ENCODE peak calls at places on chromosome 4, in ten cellular contexts. One of them, this sample, is unnamed.

GRCh38 chr4:138312536-138312911 is 70.4 kb upstream of the SLC7A11 start:
- DNase-seq in IMR-90: no peak
- DNase-seq in HCT116: no peak
- DNase-seq in sigmoid colon: no peak
- DNase-seq in testis: peak
- DNase-seq in gastrocnemius medialis: no peak
- DNase-seq in tibial nerve: no peak
- DNase-seq in ovary: no peak
- DNase-seq in body of pancreas: no peak
- DNase-seq in H54: no peak
- DNase-seq in this sample: no peak

GRCh38 chr4:119237201-119237600 is 24.7 kb downstream of the USP53 start:
- DNase-seq in testis: no peak
- DNase-seq in IMR-90: no peak
- DNase-seq in tibial nerve: no peak
- DNase-seq in body of pancreas: no peak
- DNase-seq in H54: no peak
- DNase-seq in ovary: no peak
- DNase-seq in sigmoid colon: no peak
- DNase-seq in HCT116: no peak
- DNase-seq in gastrocnemius medialis: no peak
- DNase-seq in this sample: no peak

GRCh38 chr4:2076908-2077534 is 17.9 kb downstream of the NAT8L start:
- DNase-seq in IMR-90: no peak
- DNase-seq in ovary: no peak
- DNase-seq in gastrocnemius medialis: no peak
- DNase-seq in H54: no peak
- DNase-seq in testis: peak
- DNase-seq in tibial nerve: no peak
- DNase-seq in HCT116: no peak
- DNase-seq in sigmoid colon: peak
- DNase-seq in body of pancreas: no peak
- DNase-seq in this sample: peak

GRCh38 chr4:167232805-167233522 is 1.3 kb downstream of the SPOCK3 start:
- DNase-seq in IMR-90: no peak
- DNase-seq in sigmoid colon: no peak
- DNase-seq in gastrocnemius medialis: no peak
- DNase-seq in tibial nerve: no peak
- DNase-seq in testis: no peak
- DNase-seq in body of pancreas: no peak
- DNase-seq in HCT116: no peak
- DNase-seq in ovary: no peak
- DNase-seq in H54: no peak
- DNase-seq in this sample: no peak

GRCh38 chr4:138507527-138507926 is 265.4 kb upstream of the SLC7A11 start:
- DNase-seq in sigmoid colon: no peak
- DNase-seq in HCT116: no peak
- DNase-seq in IMR-90: peak
- DNase-seq in gastrocnemius medialis: no peak
- DNase-seq in tibial nerve: no peak
- DNase-seq in H54: no peak
- DNase-seq in testis: no peak
- DNase-seq in ovary: no peak
- DNase-seq in body of pancreas: no peak
- DNase-seq in this sample: no peak

GRCh38 chr4:3324093-3324815 is 31.4 kb downstream of the RGS12 start:
- DNase-seq in HCT116: no peak
- DNase-seq in testis: peak
- DNase-seq in gastrocnemius medialis: no peak
- DNase-seq in IMR-90: no peak
- DNase-seq in sigmoid colon: peak
- DNase-seq in body of pancreas: peak
- DNase-seq in ovary: no peak
- DNase-seq in tibial nerve: no peak
- DNase-seq in H54: no peak
- DNase-seq in this sample: peak

GRCh38 chr4:173240696-173241095 is 72.1 kb downstream of the GALNT7 start:
- DNase-seq in ovary: no peak
- DNase-seq in HCT116: no peak
- DNase-seq in gastrocnemius medialis: no peak
- DNase-seq in testis: no peak
- DNase-seq in IMR-90: no peak
- DNase-seq in body of pancreas: no peak
- DNase-seq in H54: no peak
- DNase-seq in tibial nerve: no peak
- DNase-seq in sigmoid colon: no peak
- DNase-seq in this sample: no peak

GRCh38 chr4:111798840-111799239 is 346.4 kb upstream of the FAM241A start:
- DNase-seq in ovary: no peak
- DNase-seq in tibial nerve: no peak
- DNase-seq in H54: no peak
- DNase-seq in gastrocnemius medialis: no peak
- DNase-seq in HCT116: no peak
- DNase-seq in body of pancreas: no peak
- DNase-seq in IMR-90: no peak
- DNase-seq in testis: no peak
- DNase-seq in sigmoid colon: no peak
- DNase-seq in this sample: no peak

GRCh38 chr4:185626798-185627197 is 91.5 kb upstream of the PDLIM3 start:
- DNase-seq in H54: no peak
- DNase-seq in gastrocnemius medialis: no peak
- DNase-seq in IMR-90: no peak
- DNase-seq in tibial nerve: no peak
- DNase-seq in sigmoid colon: no peak
- DNase-seq in HCT116: no peak
- DNase-seq in ovary: no peak
- DNase-seq in testis: no peak
- DNase-seq in body of pancreas: no peak
- DNase-seq in this sample: no peak

GRCh38 chr4:2341911-2342652 is 76.4 kb downstream of the ZFYVE28 start:
- DNase-seq in H54: no peak
- DNase-seq in IMR-90: no peak
- DNase-seq in sigmoid colon: peak
- DNase-seq in tibial nerve: no peak
- DNase-seq in ovary: no peak
- DNase-seq in gastrocnemius medialis: no peak
- DNase-seq in HCT116: no peak
- DNase-seq in body of pancreas: no peak
- DNase-seq in testis: peak
- DNase-seq in this sample: peak

GRCh38 chr4:117626664-117627063 is 407.6 kb upstream of the NDST3 start:
- DNase-seq in HCT116: no peak
- DNase-seq in testis: no peak
- DNase-seq in sigmoid colon: no peak
- DNase-seq in H54: no peak
- DNase-seq in gastrocnemius medialis: no peak
- DNase-seq in ovary: no peak
- DNase-seq in body of pancreas: no peak
- DNase-seq in tibial nerve: no peak
- DNase-seq in IMR-90: no peak
- DNase-seq in this sample: no peak

GRCh38 chr4:173680278-173680677 is 150.2 kb upstream of the HAND2 start:
- DNase-seq in ovary: no peak
- DNase-seq in H54: no peak
- DNase-seq in sigmoid colon: no peak
- DNase-seq in IMR-90: no peak
- DNase-seq in tibial nerve: no peak
- DNase-seq in body of pancreas: no peak
- DNase-seq in gastrocnemius medialis: no peak
- DNase-seq in HCT116: no peak
- DNase-seq in testis: no peak
- DNase-seq in this sample: peak

GRCh38 chr4:113584407-113585150 is 177.0 kb downstream of the CAMK2D start:
- DNase-seq in testis: no peak
- DNase-seq in sigmoid colon: no peak
- DNase-seq in IMR-90: peak
- DNase-seq in H54: no peak
- DNase-seq in HCT116: peak
- DNase-seq in tibial nerve: no peak
- DNase-seq in body of pancreas: no peak
- DNase-seq in ovary: no peak
- DNase-seq in gastrocnemius medialis: peak
- DNase-seq in this sample: no peak

GRCh38 chr4:41236508-41236907 is 20.2 kb upstream of the UCHL1 start:
- DNase-seq in IMR-90: no peak
- DNase-seq in testis: no peak
- DNase-seq in body of pancreas: no peak
- DNase-seq in H54: no peak
- DNase-seq in ovary: no peak
- DNase-seq in tibial nerve: no peak
- DNase-seq in sigmoid colon: no peak
- DNase-seq in HCT116: no peak
- DNase-seq in gastrocnemius medialis: no peak
- DNase-seq in this sample: no peak

GRCh38 chr4:60485279-60485678 is 714.8 kb upstream of the ADGRL3 start:
- DNase-seq in gastrocnemius medialis: no peak
- DNase-seq in HCT116: no peak
- DNase-seq in testis: no peak
- DNase-seq in H54: no peak
- DNase-seq in sigmoid colon: no peak
- DNase-seq in IMR-90: peak
- DNase-seq in ovary: no peak
- DNase-seq in body of pancreas: no peak
- DNase-seq in tibial nerve: no peak
- DNase-seq in this sample: no peak

GRCh38 chr4:25117274-25117673 is 43.0 kb downstream of the SEPSECS start:
- DNase-seq in gastrocnemius medialis: no peak
- DNase-seq in IMR-90: no peak
- DNase-seq in testis: peak
- DNase-seq in sigmoid colon: no peak
- DNase-seq in HCT116: no peak
- DNase-seq in body of pancreas: no peak
- DNase-seq in ovary: no peak
- DNase-seq in H54: no peak
- DNase-seq in tibial nerve: no peak
- DNase-seq in this sample: no peak

GRCh38 chr4:23368081-23368697 is 521.7 kb downstream of the PPARGC1A start:
- DNase-seq in body of pancreas: no peak
- DNase-seq in tibial nerve: no peak
- DNase-seq in ovary: no peak
- DNase-seq in sigmoid colon: no peak
- DNase-seq in HCT116: no peak
- DNase-seq in gastrocnemius medialis: peak
- DNase-seq in H54: no peak
- DNase-seq in testis: peak
- DNase-seq in IMR-90: peak
- DNase-seq in this sample: peak

DNA sequence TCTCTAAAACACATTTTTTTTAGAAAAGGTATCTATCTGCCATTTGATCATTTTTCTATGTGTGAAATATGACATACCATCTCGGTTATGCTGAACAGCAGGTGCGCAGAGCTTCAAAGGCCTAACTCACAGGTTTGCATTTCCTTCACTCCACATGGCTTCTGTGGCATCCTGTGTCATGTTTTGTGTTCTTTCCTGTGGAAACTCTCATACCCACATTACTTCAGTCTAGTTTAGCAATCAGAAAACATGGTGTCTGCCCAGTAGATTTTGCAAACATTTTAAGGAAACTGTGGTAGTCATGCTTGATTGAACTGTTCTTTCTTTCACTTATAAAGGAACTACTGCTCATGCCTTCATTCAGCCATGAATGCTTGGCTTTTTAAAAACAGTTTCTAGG is 11.3 kb upstream of the ARAP2 start:
- DNase-seq in tibial nerve: no peak
- DNase-seq in testis: no peak
- DNase-seq in H54: no peak
- DNase-seq in IMR-90: no peak
- DNase-seq in HCT116: no peak
- DNase-seq in gastrocnemius medialis: no peak
- DNase-seq in body of pancreas: no peak
- DNase-seq in ovary: no peak
- DNase-seq in sigmoid colon: no peak
- DNase-seq in this sample: no peak
- TF ChIP-seq POLR2A in tibial nerve: no peak
- TF ChIP-seq POLR2A in testis: no peak
- TF ChIP-seq POLR2A in H54: no peak
- TF ChIP-seq POLR2A in IMR-90: no peak
- TF ChIP-seq POLR2A in HCT116: no peak
- TF ChIP-seq POLR2A in gastrocnemius medialis: no peak
- TF ChIP-seq POLR2A in body of pancreas: no peak
- TF ChIP-seq POLR2A in ovary: no peak
- TF ChIP-seq POLR2A in sigmoid colon: no peak
- TF ChIP-seq POLR2A in this sample: no peak

GRCh38 chr4:38684951-38685350 is 21.0 kb downstream of the KLF3 start:
- DNase-seq in testis: no peak
- DNase-seq in H54: no peak
- DNase-seq in body of pancreas: no peak
- DNase-seq in IMR-90: no peak
- DNase-seq in ovary: no peak
- DNase-seq in sigmoid colon: no peak
- DNase-seq in HCT116: no peak
- DNase-seq in tibial nerve: no peak
- DNase-seq in gastrocnemius medialis: no peak
- DNase-seq in this sample: no peak
- TF ChIP-seq POLR2A in testis: no peak
- TF ChIP-seq POLR2A in H54: no peak
- TF ChIP-seq POLR2A in body of pancreas: no peak
- TF ChIP-seq POLR2A in IMR-90: no peak
- TF ChIP-seq POLR2A in ovary: no peak
- TF ChIP-seq POLR2A in sigmoid colon: no peak
- TF ChIP-seq POLR2A in HCT116: no peak
- TF ChIP-seq POLR2A in tibial nerve: no peak
- TF ChIP-seq POLR2A in gastrocnemius medialis: no peak
- TF ChIP-seq POLR2A in this sample: no peak

DNA sequence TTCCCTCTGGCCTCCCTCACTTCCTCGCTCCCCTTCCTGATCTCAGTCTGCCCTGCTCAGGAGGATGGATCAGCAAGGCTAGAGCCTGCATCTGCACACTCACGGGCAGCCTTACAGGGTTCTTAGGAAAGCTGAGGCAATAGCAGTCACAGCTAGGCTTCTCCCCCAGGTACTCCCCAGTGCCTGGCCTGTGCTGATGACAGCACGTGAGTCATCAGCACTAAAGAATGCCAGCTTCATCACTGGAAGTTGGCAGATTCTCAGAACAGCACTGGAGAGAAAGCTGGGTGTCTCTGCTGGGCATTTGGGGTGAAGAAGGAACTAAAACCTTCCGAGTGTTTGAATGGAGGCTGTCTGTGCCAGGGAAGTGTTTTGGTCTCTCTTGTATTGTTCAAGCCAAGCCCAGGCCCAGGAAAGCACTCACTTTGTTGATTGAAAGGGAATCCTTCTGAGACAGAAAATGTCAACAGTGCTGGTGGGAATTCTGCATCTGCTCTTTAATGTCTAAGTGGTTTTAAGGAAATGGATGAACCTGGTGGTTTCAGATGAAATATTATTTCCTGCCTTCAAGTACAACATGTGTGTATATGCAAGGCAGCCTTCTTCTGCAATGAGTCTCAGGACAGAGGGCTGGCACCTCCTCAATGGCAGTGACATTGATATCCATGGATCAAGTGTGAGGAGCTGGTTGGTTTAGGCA is 73.0 kb upstream of the SCOC start:
- DNase-seq in ovary: no peak
- DNase-seq in H54: peak
- DNase-seq in tibial nerve: no peak
- DNase-seq in body of pancreas: peak
- DNase-seq in testis: peak
- DNase-seq in sigmoid colon: no peak
- DNase-seq in gastrocnemius medialis: no peak
- DNase-seq in IMR-90: peak
- DNase-seq in HCT116: peak
- DNase-seq in this sample: no peak
- TF ChIP-seq POLR2A in ovary: no peak
- TF ChIP-seq POLR2A in H54: no peak
- TF ChIP-seq POLR2A in tibial nerve: no peak
- TF ChIP-seq POLR2A in body of pancreas: no peak
- TF ChIP-seq POLR2A in testis: no peak
- TF ChIP-seq POLR2A in sigmoid colon: no peak
- TF ChIP-seq POLR2A in gastrocnemius medialis: no peak
- TF ChIP-seq POLR2A in IMR-90: no peak
- TF ChIP-seq POLR2A in HCT116: no peak
- TF ChIP-seq POLR2A in this sample: no peak

GRCh38 chr4:88009871-88010270 is 2.4 kb downstream of the PKD2 start:
- DNase-seq in sigmoid colon: no peak
- DNase-seq in gastrocnemius medialis: no peak
- DNase-seq in body of pancreas: no peak
- DNase-seq in H54: no peak
- DNase-seq in testis: no peak
- DNase-seq in HCT116: no peak
- DNase-seq in tibial nerve: no peak
- DNase-seq in IMR-90: no peak
- DNase-seq in ovary: no peak
- DNase-seq in this sample: no peak
- TF ChIP-seq POLR2A in sigmoid colon: no peak
- TF ChIP-seq POLR2A in gastrocnemius medialis: no peak
- TF ChIP-seq POLR2A in body of pancreas: no peak
- TF ChIP-seq POLR2A in H54: no peak
- TF ChIP-seq POLR2A in testis: no peak
- TF ChIP-seq POLR2A in HCT116: no peak
- TF ChIP-seq POLR2A in tibial nerve: no peak
- TF ChIP-seq POLR2A in IMR-90: no peak
- TF ChIP-seq POLR2A in ovary: no peak
- TF ChIP-seq POLR2A in this sample: no peak

This sample was measured in heart left ventricle.